ENCODE peak calls at places on chromosomes 12 and 14, in six cellular contexts. U is right atrium auricular region, L is fibroblast of mammary gland, J is body of pancreas, C is left ventricle myocardium inferior, E is HFF-Myc. A is an unnamed sample.

GRCh38 chr14:94494085-94494484 is 15.2 kb downstream of the SERPINA12 start:
- DNase-seq in U (no peak), L (no peak), J (no peak), C (no peak), E (no peak), A (no peak)

GRCh38 chr14:75723716-75724115 is 62.7 kb downstream of the TTLL5 start:
- DNase-seq in U (no peak), L (peak), J (no peak), C (no peak), E (no peak), A (no peak)

GRCh38 chr14:50943261-50943942 is 881 bp downstream of the PYGL start:
- DNase-seq in U (peak), L (peak), J (peak), C (peak), E (no peak), A (no peak)

GRCh38 chr12:115017346-115017745 is 333.4 kb upstream of the TBX3 start:
- DNase-seq in U (no peak), L (no peak), J (no peak), C (no peak), E (no peak), A (no peak)

GRCh38 chr12:76633415-76633814 is 73.8 kb upstream of the OSBPL8 start:
- DNase-seq in U (no peak), L (no peak), J (no peak), C (no peak), E (no peak), A (no peak)

GRCh38 chr12:113724703-113725556 is 241.2 kb downstream of the RBM19 start:
- DNase-seq in U (no peak), L (no peak), J (no peak), C (no peak), E (no peak), A (no peak)

GRCh38 chr12:131208425-131208824 is 254.7 kb downstream of the ADGRD1 start:
- DNase-seq in U (no peak), L (no peak), J (no peak), C (no peak), E (no peak), A (no peak)

GRCh38 chr12:9064815-9065606 is 50.7 kb downstream of the A2M start:
- DNase-seq in U (peak), L (peak), J (peak), C (peak), E (no peak), A (no peak)

GRCh38 chr12:121577443-121578180 is 3.2 kb downstream of the KDM2B start:
- DNase-seq in U (no peak), L (no peak), J (no peak), C (no peak), E (no peak), A (no peak)

GRCh38 chr14:65237956-65238355 is 135.6 kb upstream of the MAX start:
- DNase-seq in U (no peak), L (no peak), J (no peak), C (no peak), E (no peak), A (no peak)

GRCh38 chr12:89333564-89334252 is 18.6 kb downstream of the DUSP6 start:
- DNase-seq in U (no peak), L (no peak), J (peak), C (no peak), E (no peak), A (no peak)

GRCh38 chr12:6821674-6822433 is at the start of gene GPR162:
- DNase-seq in U (no peak), L (no peak), J (peak), C (peak), E (no peak), A (no peak)

GRCh38 chr12:83800022-83800421 is 1112.6 kb downstream of the SLC6A15 start:
- DNase-seq in U (no peak), L (no peak), J (no peak), C (no peak), E (no peak), A (no peak)

GRCh38 chr12:111426341-111427185 is 20.8 kb downstream of the SH2B3 start:
- DNase-seq in U (no peak), L (peak), J (no peak), C (no peak), E (no peak), A (no peak)

GRCh38 chr12:2095878-2096277 is 43.1 kb downstream of the CACNA1C start:
- DNase-seq in U (no peak), L (no peak), J (no peak), C (no peak), E (no peak), A (no peak)

GRCh38 chr14:52939427-52939826 is 11.4 kb downstream of the FERMT2 start:
- DNase-seq in U (no peak), L (no peak), J (no peak), C (no peak), E (no peak), A (no peak)

GRCh38 chr12:68317047-68317667 is 15.0 kb downstream of the MDM1 start:
- DNase-seq in U (no peak), L (peak), J (peak), C (no peak), E (no peak), A (no peak)

GRCh38 chr12:123100882-123101281 is 50.0 kb downstream of the PITPNM2 start:
- DNase-seq in U (no peak), L (no peak), J (no peak), C (no peak), E (no peak), A (no peak)

GRCh38 chr14:54597795-54598443 is 31.0 kb downstream of the SAMD4A start:
- DNase-seq in U (no peak), L (peak), J (no peak), C (no peak), E (no peak), A (no peak)

GRCh38 chr14:45201908-45202307 is 51.1 kb downstream of the MIS18BP1 start:
- DNase-seq in U (no peak), L (peak), J (no peak), C (no peak), E (no peak), A (no peak)

GRCh38 chr12:113056631-113057488 is at the start of gene DTX1:
- DNase-seq in U (no peak), L (no peak), J (peak), C (peak), E (no peak), A (no peak)

GRCh38 chr14:104678346-104678745 is 11.1 kb upstream of the INF2 start:
- DNase-seq in U (no peak), L (no peak), J (no peak), C (peak), E (no peak), A (no peak)

GRCh38 chr14:92254786-92255185 is 68.2 kb upstream of the SLC24A4 start:
- DNase-seq in U (no peak), L (peak), J (peak), C (peak), E (no peak), A (no peak)

GRCh38 chr12:94867066-94867855 is 136.2 kb downstream of the NDUFA12 start:
- DNase-seq in U (no peak), L (peak), J (no peak), C (no peak), E (no peak), A (no peak)

GRCh38 chr12:69059465-69060457 is 126.8 kb upstream of the CPM start:
- DNase-seq in U (no peak), L (peak), J (no peak), C (no peak), E (peak), A (peak)

GRCh38 chr14:63249112-63249511 is 44.9 kb downstream of the RHOJ start:
- DNase-seq in U (no peak), L (peak), J (no peak), C (no peak), E (no peak), A (no peak)

GRCh38 chr14:100031506-100032281 is 33.5 kb upstream of the EVL start:
- DNase-seq in U (peak), L (peak), J (peak), C (no peak), E (peak), A (peak)

GRCh38 chr14:42110167-42110566 is 503.5 kb downstream of the LRFN5 start:
- DNase-seq in U (no peak), L (peak), J (no peak), C (no peak), E (peak), A (peak)
- TF ChIP-seq CTCF in U (no peak), L (peak), J (no peak), C (no peak), E (peak), A (peak)

DNA sequence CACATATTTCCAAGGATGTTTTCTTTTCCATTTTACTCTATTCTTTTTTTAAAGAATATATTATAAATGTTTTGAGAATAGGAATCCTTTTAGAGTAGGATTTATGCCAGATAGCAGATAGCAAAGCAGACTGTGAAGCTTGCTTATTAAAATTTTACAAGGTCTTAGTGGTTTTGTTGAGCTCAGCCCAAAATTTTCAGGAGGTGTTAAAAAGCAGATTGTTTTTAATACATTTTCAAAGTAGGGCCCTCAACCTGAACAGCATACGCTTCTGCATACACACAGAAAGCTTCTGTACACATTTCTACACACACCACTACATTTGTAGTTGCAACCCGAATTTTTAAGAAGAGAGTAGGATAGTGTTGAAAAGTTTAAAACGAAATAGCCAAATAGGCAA is 151.0 kb downstream of the EPS8 start:
- DNase-seq in U (no peak), L (no peak), J (no peak), C (no peak), E (no peak), A (no peak)
- H3K4me3 ChIP-seq in U (no peak), L (no peak), J (no peak), C (no peak), E (no peak), A (no peak)

DNA sequence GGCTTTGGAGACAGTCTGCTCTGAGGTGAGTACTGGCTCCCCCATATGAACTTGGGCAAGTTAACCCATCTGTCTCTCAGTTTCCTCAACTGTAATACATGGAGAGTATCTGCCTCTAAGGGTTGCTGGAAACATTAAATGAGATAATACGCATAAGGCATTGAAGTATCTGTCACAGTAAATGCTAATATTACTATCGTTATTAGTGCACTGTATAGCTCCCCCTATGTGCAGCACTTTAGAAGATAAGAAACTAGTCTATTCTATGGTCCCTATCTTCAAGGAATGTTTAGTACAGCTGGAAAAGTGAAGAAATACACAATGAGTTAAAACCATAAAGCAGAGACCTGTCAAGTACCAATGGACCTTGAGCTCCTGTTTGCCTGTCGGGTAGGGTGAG is 51.7 kb upstream of the CFL2 start:
- DNase-seq in U (no peak), L (no peak), J (no peak), C (no peak), E (no peak), A (no peak)
- TF ChIP-seq CTCF in U (no peak), L (peak), J (no peak), C (no peak), E (peak), A (no peak)

DNA sequence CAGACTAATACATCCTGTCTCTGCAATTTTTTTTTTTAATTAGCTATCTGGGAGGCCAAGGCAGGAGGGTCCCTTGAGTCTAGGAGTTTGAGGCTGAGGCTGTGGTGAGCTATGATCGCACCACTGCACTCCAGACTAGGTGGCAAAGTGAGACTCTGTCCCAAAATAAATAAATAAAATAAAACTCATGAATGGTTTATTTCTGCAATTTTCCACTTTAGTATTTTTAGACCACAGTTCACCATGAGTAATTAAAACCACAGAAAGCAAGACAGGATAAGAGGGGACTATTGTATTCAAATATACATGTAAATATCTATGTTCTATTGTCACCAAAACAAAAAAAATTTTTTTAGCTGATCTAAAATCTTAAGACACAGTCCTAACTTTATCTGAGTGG is 17.8 kb downstream of the TAOK3 start:
- DNase-seq in U (no peak), L (no peak), J (no peak), C (no peak), E (no peak), A (no peak)
- H3K4me3 ChIP-seq in U (no peak), L (no peak), J (no peak), C (no peak), E (no peak), A (no peak)

DNA sequence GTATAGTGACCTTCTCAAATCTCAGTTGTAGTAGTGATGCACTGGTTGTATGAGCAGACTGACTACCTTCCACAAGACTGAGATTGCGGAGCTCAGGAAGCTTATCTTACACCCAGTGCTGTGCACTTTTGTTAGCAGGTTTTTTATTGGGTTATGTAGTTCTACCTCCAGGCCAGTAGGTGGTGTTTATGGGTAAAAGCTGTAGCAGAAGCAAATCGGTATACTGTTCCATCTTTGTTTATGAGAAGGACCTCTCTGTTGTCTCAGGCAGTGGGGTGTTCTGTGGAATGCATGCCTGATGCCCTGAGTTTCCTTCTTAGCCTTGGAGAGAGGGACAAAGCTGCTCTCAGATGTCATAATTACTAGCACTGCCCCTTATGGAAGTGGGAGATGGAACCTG is 217.8 kb downstream of the LRFN5 start:
- DNase-seq in U (no peak), L (no peak), J (no peak), C (no peak), E (no peak), A (no peak)
- TF ChIP-seq CTCF in U (no peak), L (peak), J (no peak), C (no peak), E (no peak), A (no peak)

GRCh38 chr12:53939141-53940108 is 794 bp downstream of the HOXC13 start:
- DNase-seq in U (no peak), L (peak), J (peak), C (no peak), E (no peak), A (no peak)
- H3K4me3 ChIP-seq in U (peak), L (no peak), J (no peak), C (no peak), E (no peak), A (no peak)

GRCh38 chr12:107912421-107913004 is 138.0 kb downstream of the ASCL4 start:
- DNase-seq in U (no peak), L (peak), J (peak), C (peak), E (no peak), A (no peak)
- TF ChIP-seq CTCF in U (peak), L (peak), J (peak), C (peak), E (peak), A (peak)

DNA sequence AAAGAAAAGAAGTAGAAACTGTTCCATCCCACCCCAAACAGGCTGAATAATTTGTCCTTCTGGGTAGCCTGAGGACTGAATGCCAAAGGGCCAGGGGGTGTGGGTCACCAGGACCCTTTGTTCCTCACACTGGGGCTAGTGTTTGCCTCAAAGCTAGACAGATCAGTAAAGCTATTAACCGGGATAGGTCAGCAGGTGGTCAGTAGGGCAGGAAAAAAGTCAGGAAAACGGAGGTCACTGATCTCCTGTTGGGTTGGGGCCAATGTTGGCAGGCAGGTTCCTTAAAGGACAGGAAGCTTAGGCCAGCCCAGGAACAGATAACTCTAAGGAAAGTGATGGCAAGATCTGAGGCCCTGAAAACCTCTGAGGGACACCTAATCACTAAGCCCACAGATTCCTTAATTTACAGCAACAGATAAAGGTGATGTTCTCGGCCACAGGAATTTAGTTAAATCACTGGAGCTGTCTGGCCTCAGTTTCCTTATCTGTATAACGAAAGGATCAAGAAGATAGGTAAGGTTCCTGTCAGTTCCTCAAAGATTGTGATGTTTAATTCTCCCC is 22.7 kb upstream of the TMPO start:
- DNase-seq in U (no peak), L (no peak), J (no peak), C (no peak), E (no peak), A (no peak)
- H3K4me3 ChIP-seq in U (no peak), L (no peak), J (no peak), C (no peak), E (no peak), A (no peak)